ENCODE peak calls at places on chromosome 9, in ten cellular contexts. P is dorsolateral prefrontal cortex; A is left ventricle myocardium inferior; M is stimulated activated CD4-positive, alpha-beta T cell treated with anti-CD3 and anti-CD28 coated beads, Interleukin-1b, Interleukin-23, amount 100 ng/mL, for 24 hours; Q is RWPE1; G is HTR-8/SVneo; C is skeletal muscle cell; D is sciatic nerve; J is HT1080; W is iris pigment epithelial cell. X is an unnamed sample.

GRCh38 chr9:125630436-125630835 is 76.6 kb downstream of the MAPKAP1 start:
- DNase-seq in P (no peak), A (no peak), M (no peak), Q (no peak), G (no peak), C (no peak), D (no peak), J (no peak), W (peak; percentile 38), X (no peak)

GRCh38 chr9:38141751-38142150 is 72.7 kb upstream of the SHB start:
- DNase-seq in P (no peak), A (no peak), M (no peak), Q (peak; percentile 67), G (peak; percentile 61), C (peak; percentile 36), D (no peak), J (peak; percentile 79), W (peak; percentile 80), X (no peak)

GRCh38 chr9:135075234-135076142 is 12.0 kb upstream of the OLFM1 start:
- DNase-seq in P (peak; percentile 74), A (peak; percentile 63), M (no peak), Q (peak; percentile 32), G (no peak), C (no peak), D (peak; percentile 68), J (no peak), W (peak; percentile 15), X (peak; percentile 60)

GRCh38 chr9:20551835-20552234 is 70.5 kb downstream of the MLLT3 start:
- DNase-seq in P (no peak), A (no peak), M (no peak), Q (no peak), G (no peak), C (no peak), D (no peak), J (no peak), W (no peak), X (no peak)

GRCh38 chr9:110785166-110785565 is 116.6 kb downstream of the MUSK start:
- DNase-seq in P (no peak), A (no peak), M (no peak), Q (no peak), G (no peak), C (no peak), D (no peak), J (no peak), W (no peak), X (no peak)

GRCh38 chr9:78971505-78971904 is 600.3 kb upstream of the TLE4 start:
- DNase-seq in P (no peak), A (no peak), M (no peak), Q (no peak), G (no peak), C (no peak), D (no peak), J (no peak), W (no peak), X (no peak)

GRCh38 chr9:135065151-135065550 is 22.3 kb upstream of the OLFM1 start:
- DNase-seq in P (no peak), A (no peak), M (no peak), Q (no peak), G (no peak), C (no peak), D (peak; percentile 34), J (no peak), W (no peak), X (no peak)

GRCh38 chr9:35736201-35736633 is 3.8 kb downstream of the CREB3 start:
- DNase-seq in P (peak; percentile 62), A (peak; percentile 48), M (peak; percentile 36), Q (peak; percentile 72), G (peak; percentile 42), C (no peak), D (peak; percentile 70), J (peak; percentile 74), W (peak; percentile 85), X (peak; percentile 78)

GRCh38 chr9:99076483-99077171 is 28.3 kb upstream of the TGFBR1 start:
- DNase-seq in P (no peak), A (no peak), M (no peak), Q (no peak), G (no peak), C (no peak), D (no peak), J (no peak), W (no peak), X (no peak)

GRCh38 chr9:93267681-93268505 is 84.0 kb downstream of the WNK2 start:
- DNase-seq in P (no peak), A (no peak), M (no peak), Q (no peak), G (no peak), C (no peak), D (peak; percentile 34), J (no peak), W (no peak), X (no peak)

GRCh38 chr9:36928670-36929349 is 105.3 kb downstream of the PAX5 start:
- DNase-seq in P (no peak), A (no peak), M (no peak), Q (peak; percentile 85), G (peak; percentile 47), C (peak; percentile 26), D (no peak), J (peak; percentile 66), W (peak; percentile 91), X (no peak)

GRCh38 chr9:126611188-126611587 is 2.5 kb upstream of the LMX1B start:
- DNase-seq in P (no peak), A (no peak), M (no peak), Q (no peak), G (no peak), C (no peak), D (no peak), J (no peak), W (no peak), X (no peak)

GRCh38 chr9:35903049-35903448 is 3.0 kb upstream of the HRCT1 start:
- DNase-seq in P (peak; percentile 51), A (no peak), M (no peak), Q (peak; percentile 72), G (peak; percentile 45), C (no peak), D (no peak), J (peak; percentile 50), W (peak; percentile 62), X (no peak)

GRCh38 chr9:125674981-125675973 is 31.7 kb downstream of the MAPKAP1 start:
- DNase-seq in P (no peak), A (no peak), M (no peak), Q (peak; percentile 92), G (peak; percentile 75), C (peak; percentile 52), D (no peak), J (peak; percentile 93), W (peak; percentile 84), X (no peak)